ENCODE peak calls at places on chromosomes 4 and X, in eight cellular contexts. One of them, this sample, is unnamed.

GRCh38 chr4:7924570-7924969 is 15.1 kb downstream of the AFAP1 start:
- DNase-seq in stomach: no peak
- DNase-seq in Peyer's patch: no peak
- DNase-seq in testis: no peak
- DNase-seq in breast epithelium: peak; percentile 15
- DNase-seq in A549: no peak
- DNase-seq in HCT116: no peak
- DNase-seq in uterus: no peak
- DNase-seq in this sample: no peak

GRCh38 chr4:53039741-53040458 is 177.8 kb downstream of the RASL11B start:
- DNase-seq in stomach: no peak
- DNase-seq in Peyer's patch: no peak
- DNase-seq in testis: no peak
- DNase-seq in breast epithelium: no peak
- DNase-seq in A549: no peak
- DNase-seq in HCT116: no peak
- DNase-seq in uterus: no peak
- DNase-seq in this sample: no peak

GRCh38 chr4:16037901-16038300 is 45.9 kb downstream of the PROM1 start:
- DNase-seq in stomach: no peak
- DNase-seq in Peyer's patch: no peak
- DNase-seq in testis: no peak
- DNase-seq in breast epithelium: no peak
- DNase-seq in A549: no peak
- DNase-seq in HCT116: no peak
- DNase-seq in uterus: no peak
- DNase-seq in this sample: no peak

GRCh38 chr4:105859233-105859632 is 36.0 kb upstream of the NPNT start:
- DNase-seq in stomach: no peak
- DNase-seq in Peyer's patch: no peak
- DNase-seq in testis: no peak
- DNase-seq in breast epithelium: no peak
- DNase-seq in A549: peak; percentile 10
- DNase-seq in HCT116: peak; percentile 26
- DNase-seq in uterus: no peak
- DNase-seq in this sample: no peak

GRCh38 chr4:182447938-182448280 is 204.7 kb downstream of the TENM3 start:
- DNase-seq in stomach: no peak
- DNase-seq in Peyer's patch: no peak
- DNase-seq in testis: peak; percentile 29
- DNase-seq in breast epithelium: no peak
- DNase-seq in A549: no peak
- DNase-seq in HCT116: no peak
- DNase-seq in uterus: no peak
- DNase-seq in this sample: peak; percentile 62

GRCh38 chr4:6720202-6720699 is 4.3 kb downstream of the BLOC1S4 start:
- DNase-seq in stomach: peak; percentile 84
- DNase-seq in Peyer's patch: peak; percentile 90
- DNase-seq in testis: peak; percentile 80
- DNase-seq in breast epithelium: peak; percentile 87
- DNase-seq in A549: peak; percentile 90
- DNase-seq in HCT116: peak; percentile 43
- DNase-seq in uterus: peak; percentile 83
- DNase-seq in this sample: peak; percentile 96

GRCh38 chr4:69858683-69859082 is 1.3 kb downstream of the SULT1E1 start:
- DNase-seq in stomach: no peak
- DNase-seq in Peyer's patch: peak; percentile 44
- DNase-seq in testis: no peak
- DNase-seq in breast epithelium: no peak
- DNase-seq in A549: no peak
- DNase-seq in HCT116: no peak
- DNase-seq in uterus: no peak
- DNase-seq in this sample: no peak

GRCh38 chrX:55118574-55118973 is 29.8 kb downstream of the PAGE2 start:
- DNase-seq in stomach: no peak
- DNase-seq in Peyer's patch: peak; percentile 50
- DNase-seq in testis: no peak
- DNase-seq in breast epithelium: no peak
- DNase-seq in A549: no peak
- DNase-seq in HCT116: no peak
- DNase-seq in uterus: no peak
- DNase-seq in this sample: no peak

GRCh38 chr4:185914583-185915199 is 102.7 kb upstream of the SORBS2 start:
- DNase-seq in stomach: no peak
- DNase-seq in Peyer's patch: no peak
- DNase-seq in testis: no peak
- DNase-seq in breast epithelium: no peak
- DNase-seq in A549: no peak
- DNase-seq in HCT116: no peak
- DNase-seq in uterus: no peak
- DNase-seq in this sample: no peak

GRCh38 chr4:13368262-13368661 is 115.9 kb downstream of the RAB28 start:
- DNase-seq in stomach: no peak
- DNase-seq in Peyer's patch: no peak
- DNase-seq in testis: no peak
- DNase-seq in breast epithelium: no peak
- DNase-seq in A549: no peak
- DNase-seq in HCT116: no peak
- DNase-seq in uterus: no peak
- DNase-seq in this sample: no peak

GRCh38 chr4:35538807-35539206 is 705.5 kb downstream of the ARAP2 start:
- DNase-seq in stomach: no peak
- DNase-seq in Peyer's patch: no peak
- DNase-seq in testis: no peak
- DNase-seq in breast epithelium: no peak
- DNase-seq in A549: no peak
- DNase-seq in HCT116: peak; percentile 15
- DNase-seq in uterus: no peak
- DNase-seq in this sample: no peak

GRCh38 chr4:165016971-165017370 is 14.8 kb upstream of the TRIM60 start:
- DNase-seq in stomach: no peak
- DNase-seq in Peyer's patch: no peak
- DNase-seq in testis: no peak
- DNase-seq in breast epithelium: no peak
- DNase-seq in A549: peak; percentile 1
- DNase-seq in HCT116: peak; percentile 32
- DNase-seq in uterus: no peak
- DNase-seq in this sample: no peak

GRCh38 chr4:22454955-22455354 is 60.9 kb downstream of the ADGRA3 start:
- DNase-seq in stomach: no peak
- DNase-seq in Peyer's patch: no peak
- DNase-seq in testis: no peak
- DNase-seq in breast epithelium: no peak
- DNase-seq in A549: no peak
- DNase-seq in HCT116: no peak
- DNase-seq in uterus: no peak
- DNase-seq in this sample: no peak

GRCh38 chrX:115632455-115632854 is 71.5 kb downstream of the PLS3 start:
- DNase-seq in stomach: no peak
- DNase-seq in Peyer's patch: no peak
- DNase-seq in testis: no peak
- DNase-seq in breast epithelium: no peak
- DNase-seq in A549: no peak
- DNase-seq in HCT116: no peak
- DNase-seq in uterus: no peak
- DNase-seq in this sample: no peak

GRCh38 chrX:20515841-20516461 is 249.2 kb upstream of the RPS6KA3 start:
- DNase-seq in stomach: no peak
- DNase-seq in Peyer's patch: no peak
- DNase-seq in testis: no peak
- DNase-seq in breast epithelium: no peak
- DNase-seq in A549: peak; percentile 22
- DNase-seq in HCT116: peak; percentile 73
- DNase-seq in uterus: no peak
- DNase-seq in this sample: no peak

DNA sequence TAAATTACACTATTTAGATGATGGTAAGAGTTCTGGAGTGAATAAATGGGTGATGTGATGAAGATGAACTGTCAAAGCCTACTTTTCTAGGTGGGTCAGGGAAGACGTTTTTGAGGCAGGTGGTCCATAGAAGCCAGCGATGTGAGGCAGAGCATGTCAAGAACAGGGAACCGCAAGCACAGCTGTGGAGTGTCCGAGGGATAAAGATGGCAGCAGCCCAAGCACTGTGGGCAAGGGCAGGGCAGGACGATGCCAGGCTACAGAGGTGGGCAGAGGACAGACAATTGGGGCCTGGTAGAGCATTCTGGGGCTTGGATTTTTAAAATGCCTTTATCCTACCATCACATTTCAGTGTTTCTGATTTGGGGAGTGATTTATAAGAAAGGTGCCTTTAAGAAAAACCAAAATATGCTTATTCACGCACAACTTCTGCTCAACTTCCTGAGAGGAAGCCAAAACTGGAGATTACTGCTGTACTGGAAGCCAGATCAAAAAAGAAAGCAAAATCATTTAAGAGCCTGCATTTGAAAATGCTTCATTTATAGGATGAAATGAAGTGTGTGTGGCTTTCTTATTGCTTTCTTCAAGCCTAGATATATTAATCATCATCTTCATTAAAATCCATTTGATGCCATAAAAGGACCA is 119.0 kb upstream of the WDR17 start:
- DNase-seq in stomach: no peak
- DNase-seq in Peyer's patch: no peak
- DNase-seq in testis: no peak
- DNase-seq in breast epithelium: no peak
- DNase-seq in A549: no peak
- DNase-seq in HCT116: no peak
- DNase-seq in uterus: no peak
- DNase-seq in this sample: no peak
- H3K4me3 ChIP-seq in stomach: no peak overlapping the region
- H3K4me3 ChIP-seq in Peyer's patch: no peak overlapping the region
- H3K4me3 ChIP-seq in testis: no peak overlapping the region
- H3K4me3 ChIP-seq in breast epithelium: no peak overlapping the region
- H3K4me3 ChIP-seq in A549: no peak overlapping the region
- H3K4me3 ChIP-seq in HCT116: no peak overlapping the region
- H3K4me3 ChIP-seq in uterus: no peak overlapping the region
- H3K4me3 ChIP-seq in this sample: no peak overlapping the region

DNA sequence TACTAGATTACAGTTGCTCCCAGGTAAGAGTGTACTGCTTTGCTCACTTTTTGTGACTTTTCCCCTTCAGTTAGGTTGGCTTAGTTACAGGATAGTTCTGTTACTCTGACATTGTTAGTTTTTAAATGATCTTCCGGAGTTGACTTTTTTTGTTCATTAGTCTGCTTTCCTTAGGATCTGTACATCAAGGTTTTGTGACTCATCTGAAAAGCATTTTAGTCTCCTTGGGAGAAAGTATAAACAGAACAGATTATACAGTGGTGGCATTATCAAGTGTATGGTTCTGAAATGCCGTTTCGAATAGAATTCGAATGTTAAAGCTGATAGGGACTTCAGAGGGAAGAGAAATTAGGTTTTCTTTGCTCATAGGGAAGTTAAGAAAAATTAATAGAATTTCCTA is 63.3 kb downstream of the USP9X start:
- DNase-seq in stomach: no peak
- DNase-seq in Peyer's patch: no peak
- DNase-seq in testis: no peak
- DNase-seq in breast epithelium: no peak
- DNase-seq in A549: peak; percentile 24
- DNase-seq in HCT116: no peak
- DNase-seq in uterus: no peak
- DNase-seq in this sample: no peak
- TF ChIP-seq POLR2A in stomach: no peak
- TF ChIP-seq POLR2A in Peyer's patch: no peak
- TF ChIP-seq POLR2A in testis: no peak
- TF ChIP-seq POLR2A in breast epithelium: no peak
- TF ChIP-seq POLR2A in A549: no peak
- TF ChIP-seq POLR2A in HCT116: no peak
- TF ChIP-seq POLR2A in uterus: no peak
- TF ChIP-seq POLR2A in this sample: no peak

GRCh38 chrX:905828-906566 is 275.4 kb downstream of the SHOX start:
- DNase-seq in stomach: no peak
- DNase-seq in Peyer's patch: no peak
- DNase-seq in testis: no peak
- DNase-seq in breast epithelium: no peak
- DNase-seq in A549: no peak
- DNase-seq in HCT116: no peak
- DNase-seq in uterus: no peak
- DNase-seq in this sample: no peak
- H3K4me3 ChIP-seq in stomach: no peak overlapping the region
- H3K4me3 ChIP-seq in Peyer's patch: no peak overlapping the region
- H3K4me3 ChIP-seq in testis: no peak overlapping the region
- H3K4me3 ChIP-seq in breast epithelium: no peak overlapping the region
- H3K4me3 ChIP-seq in A549: no peak overlapping the region
- H3K4me3 ChIP-seq in HCT116: no peak overlapping the region
- H3K4me3 ChIP-seq in uterus: no peak overlapping the region
- H3K4me3 ChIP-seq in this sample: no peak overlapping the region

DNA sequence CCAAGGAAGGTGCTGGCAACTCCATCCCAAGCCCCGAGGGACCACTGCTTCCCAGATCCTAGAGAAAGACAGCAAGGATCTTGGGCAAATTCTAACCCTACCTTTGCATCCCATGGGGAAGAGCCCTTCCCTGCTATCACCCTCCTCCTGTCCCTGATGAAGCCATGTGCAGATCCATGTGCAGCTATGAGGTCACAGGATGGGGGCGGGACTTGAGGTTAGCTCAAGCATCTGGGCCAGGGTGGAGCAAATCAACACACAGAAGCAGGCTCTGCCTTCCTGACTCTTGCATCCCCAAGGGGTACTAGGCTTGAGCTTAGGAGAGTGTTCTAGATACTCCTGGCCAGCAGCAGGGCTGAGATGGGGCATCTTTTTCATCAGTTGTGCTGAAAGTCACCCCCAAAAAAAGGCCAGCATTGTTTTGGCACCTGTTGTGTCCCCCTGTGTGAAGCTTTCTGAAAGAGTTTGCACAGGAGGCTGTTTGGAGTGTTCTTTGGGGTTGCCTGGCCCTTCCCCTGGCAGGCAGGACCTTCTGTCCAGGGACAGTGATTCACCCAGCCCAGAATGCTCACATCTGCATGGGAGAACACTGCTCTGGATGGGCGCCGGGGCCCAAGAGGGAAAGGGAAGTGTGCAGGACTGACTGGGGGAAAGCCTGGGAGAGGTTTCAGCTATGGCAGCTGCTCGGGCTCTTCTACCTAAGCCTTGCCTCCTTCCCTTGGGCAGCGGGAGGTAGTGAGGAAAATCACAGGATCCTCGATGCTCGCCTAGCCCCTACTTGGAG is 50.8 kb downstream of the PRPS1 start:
- DNase-seq in stomach: peak; percentile 67
- DNase-seq in Peyer's patch: peak; percentile 94
- DNase-seq in testis: peak; percentile 70
- DNase-seq in breast epithelium: no peak
- DNase-seq in A549: no peak
- DNase-seq in HCT116: no peak
- DNase-seq in uterus: peak; percentile 79
- DNase-seq in this sample: peak; percentile 89
- TF ChIP-seq POLR2A in stomach: no peak
- TF ChIP-seq POLR2A in Peyer's patch: peak; percentile 36
- TF ChIP-seq POLR2A in testis: no peak
- TF ChIP-seq POLR2A in breast epithelium: no peak
- TF ChIP-seq POLR2A in A549: no peak
- TF ChIP-seq POLR2A in HCT116: no peak
- TF ChIP-seq POLR2A in uterus: peak; percentile 46
- TF ChIP-seq POLR2A in this sample: no peak

DNA sequence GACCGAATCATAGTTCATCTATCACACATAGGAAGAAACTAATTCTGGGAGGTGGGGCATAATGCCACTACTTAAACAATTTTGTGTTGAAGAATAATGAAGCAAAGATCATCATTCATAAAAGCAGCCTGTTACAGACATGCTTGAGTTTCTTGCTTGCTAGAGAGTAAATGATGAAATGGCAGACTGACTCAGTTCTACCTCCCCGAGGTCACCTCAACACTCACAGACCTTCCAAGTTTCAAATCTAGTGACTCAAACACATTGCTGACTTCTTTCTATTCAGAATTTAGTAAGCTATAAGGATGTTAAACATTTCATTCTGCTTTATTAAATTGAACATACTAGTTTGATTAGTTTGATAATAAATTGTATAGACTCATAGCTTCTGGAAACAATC is 636.5 kb upstream of the FRG1 start:
- DNase-seq in stomach: no peak
- DNase-seq in Peyer's patch: no peak
- DNase-seq in testis: no peak
- DNase-seq in breast epithelium: no peak
- DNase-seq in A549: no peak
- DNase-seq in HCT116: no peak
- DNase-seq in uterus: no peak
- DNase-seq in this sample: no peak
- H3K4me3 ChIP-seq in stomach: no peak overlapping the region
- H3K4me3 ChIP-seq in Peyer's patch: no peak overlapping the region
- H3K4me3 ChIP-seq in testis: no peak overlapping the region
- H3K4me3 ChIP-seq in breast epithelium: no peak overlapping the region
- H3K4me3 ChIP-seq in A549: no peak overlapping the region
- H3K4me3 ChIP-seq in HCT116: no peak overlapping the region
- H3K4me3 ChIP-seq in uterus: no peak overlapping the region
- H3K4me3 ChIP-seq in this sample: no peak overlapping the region

This sample was measured in lower leg skin.